ENCODE peak calls at places on chromosome 11, in seven cellular contexts. K is adrenal gland, E is left ventricle myocardium inferior, M is PC-9, I is uterus, O is Panc1, W is brain microvascular endothelial cell. U is an unnamed sample. For H3K27me3, the result is how much of the 10 kb centered on the place peaks cover.

GRCh38 chr11:86186420-86186819 is 58.1 kb upstream of the EED start:
- DNase-seq in O (no peak), K (no peak), W (no peak), E (no peak), M (no peak), I (no peak), U (no peak)

GRCh38 chr11:78420255-78420764 is 2.7 kb upstream of the GAB2 start:
- DNase-seq in O (no peak), E (peak), I (peak), M (peak), K (peak), W (peak), U (peak)

GRCh38 chr11:30326114-30326783 is 3.3 kb downstream of the ARL14EP start:
- DNase-seq in E (no peak), M (no peak), I (no peak), O (no peak), W (peak), K (no peak), U (no peak)

GRCh38 chr11:71332046-71332445 is 79.7 kb upstream of the SHANK2 start:
- DNase-seq in E (no peak), K (no peak), M (no peak), O (no peak), W (no peak), I (no peak), U (no peak)

GRCh38 chr11:93633835-93634234 is 27.6 kb upstream of the CEP295 start:
- DNase-seq in I (no peak), W (no peak), E (no peak), M (no peak), O (no peak), K (no peak), U (no peak)

GRCh38 chr11:109209572-109209971 is 212.4 kb upstream of the C11orf87 start:
- DNase-seq in M (no peak), O (no peak), W (no peak), K (no peak), E (no peak), I (no peak), U (no peak)

GRCh38 chr11:63993100-63993499 is 6.9 kb downstream of the OTUB1 start:
- DNase-seq in O (no peak), K (no peak), I (no peak), W (no peak), M (no peak), E (no peak), U (no peak)

GRCh38 chr11:126598344-126599092 is 243.0 kb downstream of the ST3GAL4 start:
- DNase-seq in I (no peak), O (no peak), K (no peak), E (no peak), M (no peak), W (no peak), U (no peak)

GRCh38 chr11:83948205-83948604 is 662.0 kb upstream of the CCDC90B start:
- DNase-seq in W (no peak), O (no peak), I (no peak), M (no peak), K (no peak), E (no peak), U (no peak)

GRCh38 chr11:2090172-2091111 is 48.7 kb downstream of the IGF2 start:
- DNase-seq in M (no peak), I (no peak), W (no peak), E (no peak), K (no peak), O (no peak), U (no peak)

GRCh38 chr11:87398913-87399312 is 361.2 kb downstream of the TMEM135 start:
- DNase-seq in O (no peak), K (peak), W (no peak), E (peak), I (peak), M (no peak), U (no peak)

GRCh38 chr11:46215208-46215931 is 62.1 kb upstream of the CREB3L1 start:
- DNase-seq in K (no peak), I (no peak), M (no peak), E (no peak), O (no peak), W (no peak), U (no peak)

GRCh38 chr11:81886406-81887075 is 847.1 kb downstream of the FAM181B start:
- DNase-seq in O (no peak), K (no peak), I (no peak), E (no peak), M (no peak), W (no peak), U (no peak)

GRCh38 chr11:46896719-46897406 is 21.5 kb downstream of the LRP4 start:
- DNase-seq in W (peak), E (no peak), I (no peak), K (no peak), M (no peak), O (no peak), U (no peak)

GRCh38 chr11:123822591-123822990 is 16.4 kb upstream of the OR6M1 start:
- DNase-seq in E (no peak), I (peak), M (no peak), K (no peak), O (no peak), W (no peak), U (no peak)

GRCh38 chr11:71311928-71312510 is 59.6 kb upstream of the SHANK2 start:
- DNase-seq in I (no peak), M (no peak), W (no peak), K (no peak), O (no peak), E (no peak), U (no peak)

GRCh38 chr11:130897262-130898182 is 18.8 kb downstream of the SNX19 start:
- DNase-seq in K (peak), E (peak), O (no peak), I (peak), M (peak), W (peak), U (peak)

GRCh38 chr11:12544986-12545775 is 129.0 kb upstream of the TEAD1 start:
- DNase-seq in O (no peak), M (no peak), E (no peak), W (peak), I (no peak), K (no peak), U (no peak)

GRCh38 chr11:62788991-62789390 is 1.8 kb downstream of the TMEM179B start:
- DNase-seq in K (no peak), I (no peak), W (no peak), E (no peak), O (no peak), M (no peak), U (no peak)

GRCh38 chr11:130403301-130403804 is 25.1 kb downstream of the ADAMTS8 start:
- DNase-seq in W (peak), M (peak), K (no peak), E (peak), I (peak), O (peak), U (peak)

GRCh38 chr11:5620606-5621521 is 3.9 kb upstream of the TRIM34 start:
- DNase-seq in W (peak), E (no peak), M (peak), I (no peak), O (peak), K (no peak), U (no peak)

GRCh38 chr11:8765294-8765693 is 82.7 kb downstream of the RPL27A start:
- DNase-seq in I (peak), K (no peak), E (no peak), O (no peak), W (peak), M (no peak), U (no peak)

GRCh38 chr11:117823941-117824420 is 563 bp downstream of the FXYD2 start:
- DNase-seq in E (peak), O (no peak), I (peak), W (no peak), K (peak), M (no peak), U (no peak)

GRCh38 chr11:33559567-33559966 is 141.1 kb downstream of the C11orf91 start:
- DNase-seq in O (no peak), K (no peak), E (no peak), I (no peak), M (no peak), W (no peak), U (no peak)

GRCh38 chr11:127066426-127067090 is 66.0 kb upstream of the KIRREL3 start:
- DNase-seq in W (no peak), M (no peak), E (no peak), K (no peak), I (no peak), O (no peak), U (no peak)

GRCh38 chr11:69044111-69045013 is 4.4 kb upstream of the TPCN2 start:
- DNase-seq in O (peak), M (peak), I (peak), W (peak), E (peak), K (peak), U (peak)

GRCh38 chr11:85822814-85823213 is 11.9 kb upstream of the SYTL2 start:
- DNase-seq in I (no peak), W (peak), M (no peak), K (no peak), O (no peak), E (no peak), U (peak)

GRCh38 chr11:128437137-128437536 is 150.2 kb downstream of the ETS1 start:
- DNase-seq in I (no peak), E (no peak), M (no peak), O (no peak), K (peak), W (peak), U (peak)

GRCh38 chr11:121881806-121882205 is 234.2 kb downstream of the BLID start:
- DNase-seq in E (no peak), W (peak), I (no peak), K (no peak), M (no peak), O (no peak), U (no peak)

GRCh38 chr11:131681875-131682274 is 311.5 kb downstream of the NTM start:
- DNase-seq in O (no peak), K (no peak), E (no peak), I (no peak), W (no peak), M (no peak), U (no peak)

GRCh38 chr11:93330446-93330984 is at the start of gene DEUP1:
- DNase-seq in M (peak), O (no peak), K (peak), I (peak), E (peak), W (no peak), U (no peak)

GRCh38 chr11:64341429-64341828 is 1.4 kb downstream of the CCDC88B start:
- DNase-seq in K (no peak), O (no peak), I (no peak), E (no peak), M (no peak), W (no peak), U (no peak)

GRCh38 chr11:77819411-77819920 is 1.1 kb downstream of the RSF1 start:
- DNase-seq in M (peak), O (peak), W (peak), K (peak), E (peak), I (peak), U (peak)

GRCh38 chr11:29962243-29962642 is 54.6 kb downstream of the KCNA4 start:
- DNase-seq in E (no peak), I (no peak), K (no peak), W (no peak), O (no peak), M (no peak), U (no peak)

GRCh38 chr11:1126491-1126926 is 31.2 kb upstream of the MUC5AC start:
- DNase-seq in I (no peak), O (no peak), K (no peak), M (no peak), E (no peak), W (no peak), U (no peak)

GRCh38 chr11:82895437-82896091 is 4.7 kb downstream of the PRCP start:
- DNase-seq in E (no peak), W (no peak), M (no peak), O (no peak), I (no peak), K (no peak), U (no peak)

DNA sequence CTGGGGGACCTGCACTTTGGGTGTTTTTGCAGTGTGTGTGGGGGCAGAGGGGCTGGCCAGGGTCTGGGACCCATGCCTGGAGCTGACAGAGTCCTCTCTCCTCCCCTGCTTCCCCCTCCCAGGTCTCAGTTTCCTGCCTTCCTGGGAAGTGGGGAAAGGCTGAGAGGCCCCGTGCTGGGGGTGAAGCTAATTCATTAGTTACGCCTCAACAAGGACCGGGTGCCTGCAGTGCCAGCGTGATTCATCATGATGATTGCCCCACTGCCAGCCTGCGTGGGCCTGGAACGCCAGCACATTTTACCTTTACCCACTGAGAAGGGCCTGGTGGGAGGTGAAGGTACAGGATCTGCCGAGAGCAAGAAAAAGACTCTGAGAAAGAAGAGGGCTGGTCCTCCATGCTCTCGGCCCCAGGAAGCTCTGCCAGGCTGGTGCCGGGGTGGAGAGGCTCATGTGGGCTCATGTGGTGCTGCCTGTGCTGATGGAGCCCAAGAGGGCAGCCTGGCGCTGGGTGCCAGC is 2.9 kb upstream of the LRRC10B start:
- DNase-seq in E (no peak), W (no peak), M (no peak), K (no peak), O (no peak), I (no peak), U (no peak)
- H3K27me3 ChIP-seq in E (half or more), W (under half), M (under half), K (under half), O (under half), I (under half), U (under half)

GRCh38 chr11:92071660-92072059 is 153.0 kb upstream of the FAT3 start:
- DNase-seq in K (no peak), M (no peak), I (no peak), E (no peak), O (no peak), W (no peak), U (no peak)

DNA sequence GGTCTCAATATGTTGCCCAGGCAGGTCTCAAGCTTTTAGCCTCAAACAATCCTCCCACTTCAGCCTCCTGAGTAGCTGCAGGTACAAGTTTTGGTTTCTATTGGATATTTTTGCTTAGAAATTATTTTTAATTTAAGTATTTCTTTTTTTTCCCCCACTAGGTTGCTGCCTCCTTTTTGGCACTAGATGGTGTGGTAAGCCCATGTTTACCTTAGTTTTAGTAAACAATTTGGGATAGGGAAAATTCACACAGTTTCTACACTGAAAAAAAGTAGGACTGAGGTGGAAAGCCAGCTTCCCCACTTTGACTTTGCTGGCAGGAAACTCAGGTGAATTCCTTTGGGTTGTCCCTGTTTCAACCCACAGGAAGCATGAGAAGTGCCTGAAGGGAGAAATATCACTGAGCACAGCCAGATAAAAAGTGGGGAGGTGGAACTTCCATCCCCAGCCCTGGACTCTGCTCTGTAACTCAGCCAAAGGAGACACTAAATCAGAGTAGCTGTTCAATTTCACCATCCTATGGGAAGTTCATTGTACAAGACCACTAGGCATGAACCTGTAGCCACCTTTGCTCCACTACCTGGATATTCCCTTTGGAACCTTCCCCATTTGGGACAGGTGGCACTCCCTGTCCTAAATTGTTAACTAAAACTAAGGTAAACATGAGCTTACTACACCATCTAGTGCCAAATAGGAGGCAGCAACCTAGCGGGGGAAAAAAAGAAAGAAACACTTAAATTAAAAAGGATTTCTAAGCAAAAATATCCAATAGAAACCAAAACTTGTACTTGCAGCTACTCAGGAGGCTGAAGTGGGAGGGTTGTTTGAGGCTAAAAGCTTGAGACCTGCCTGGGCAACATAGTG is 154.4 kb upstream of the FAT3 start:
- DNase-seq in W (no peak), M (no peak), O (no peak), K (no peak), I (no peak), E (no peak), U (no peak)
- TF ChIP-seq CTCF in W (peak), M (peak), O (no peak), K (no peak), I (no peak), E (no peak), U (no peak)

GRCh38 chr11:67302571-67303131 is 679 bp upstream of the SSH3 start:
- DNase-seq in W (peak), K (peak), O (no peak), M (peak), I (peak), E (no peak), U (no peak)

GRCh38 chr11:67303132-67303988 is at the start of gene SSH3:
- DNase-seq in I (peak), W (no peak), E (peak), K (peak), M (peak), O (no peak), U (no peak)

GRCh38 chr11:67303989-67304411 is 670 bp downstream of the SSH3 start:
- DNase-seq in O (no peak), I (peak), M (peak), K (peak), W (no peak), E (no peak), U (no peak)

GRCh38 chr11:67306769-67307544 is 3.6 kb downstream of the SSH3 start:
- DNase-seq in W (no peak), I (no peak), O (no peak), E (no peak), K (peak), M (no peak), U (no peak)

GRCh38 chr11:67304511-67305113 is 1.3 kb downstream of the SSH3 start:
- DNase-seq in W (no peak), E (no peak), O (no peak), K (peak), M (no peak), I (no peak), U (no peak)
- H3K4me3 ChIP-seq in W (peak), E (peak), O (peak), K (no peak), M (peak), I (peak), U (peak)

GRCh38 chr11:119845756-119846155 is 116.8 kb upstream of the NECTIN1 start:
- DNase-seq in W (no peak), I (no peak), O (no peak), M (no peak), E (no peak), K (no peak), U (no peak)
- H3K27me3 ChIP-seq in W (under half), I (under half), O (under half), M (half or more), E (under half), K (under half), U (under half)

GRCh38 chr11:134349802-134350355 is 18.1 kb downstream of the GLB1L2 start:
- DNase-seq in K (no peak), E (no peak), M (no peak), W (no peak), I (no peak), O (no peak), U (no peak)
- TF ChIP-seq CTCF in K (no peak), E (no peak), M (no peak), W (no peak), I (no peak), O (no peak), U (no peak)

DNA sequence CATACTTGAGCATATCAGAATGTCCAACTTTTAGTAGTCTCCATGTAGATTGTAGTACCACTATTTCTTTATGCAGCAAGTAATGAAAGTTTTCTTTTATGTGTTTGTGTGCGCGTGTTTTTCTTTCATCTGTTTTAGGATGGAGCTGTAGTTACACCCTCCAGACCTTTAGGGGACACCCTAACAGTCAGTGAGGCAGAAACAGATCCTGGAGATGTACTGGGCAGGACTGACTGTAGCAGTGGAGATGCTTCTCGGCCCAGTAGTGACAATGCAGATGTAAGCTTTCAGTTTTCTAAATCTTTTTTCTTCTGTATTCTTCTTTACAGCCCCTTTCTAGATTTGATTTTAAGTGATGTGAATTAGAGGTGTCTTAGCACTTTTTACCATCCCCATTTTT is 79.9 kb upstream of the GRIK4 start:
- DNase-seq in W (peak), K (no peak), I (no peak), E (no peak), M (peak), O (peak), U (peak)
- H3K4me3 ChIP-seq in W (no peak), K (no peak), I (no peak), E (no peak), M (no peak), O (peak), U (no peak)

GRCh38 chr11:75665126-75665525 is 3.7 kb downstream of the MAP6 start:
- DNase-seq in W (no peak), O (no peak), M (no peak), K (no peak), I (no peak), E (no peak), U (no peak)
- H3K27me3 ChIP-seq in W (under half), O (half or more), M (under half), K (under half), I (under half), E (under half), U (under half)

DNA sequence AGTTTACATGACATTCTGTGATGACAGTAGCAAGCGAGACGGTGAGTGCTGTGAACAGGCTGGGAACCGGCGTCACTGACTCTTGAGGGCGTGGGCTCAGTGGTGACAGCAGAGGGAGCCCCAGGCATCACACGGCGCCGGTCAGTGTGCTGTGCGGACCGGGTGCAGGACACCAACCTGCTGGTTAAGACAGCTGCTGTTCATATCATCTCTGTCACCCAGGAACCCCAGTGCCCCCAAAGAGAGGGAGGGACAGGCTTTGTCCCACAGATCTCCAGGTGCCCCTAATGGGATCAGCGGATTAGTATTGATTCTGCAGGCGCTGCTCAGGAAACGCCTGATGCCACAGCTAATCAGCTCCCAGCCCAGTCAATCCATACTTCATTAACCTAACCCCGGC is 18.4 kb downstream of the B3GAT1 start:
- DNase-seq in W (no peak), E (no peak), M (peak), K (no peak), O (no peak), I (no peak), U (no peak)
- TF ChIP-seq CTCF in W (no peak), E (peak), M (peak), K (no peak), O (no peak), I (no peak), U (peak)